ENCODE peak calls at places on chromosomes 2 and 18, in four cellular contexts. I, J, K and C are unnamed samples.

GRCh38 chr2:9422321-9423099 is 818 bp downstream of the ITGB1BP1 start:
- DNase-seq in I (peak), J (peak), K (peak), C (peak)

GRCh38 chr2:222627764-222628163 is 28.1 kb downstream of the FARSB start:
- DNase-seq in I (no peak), J (no peak), K (no peak), C (no peak)

GRCh38 chr2:182715896-182716664 is at the start of gene DNAJC10:
- DNase-seq in I (peak), J (peak), K (peak), C (peak)

GRCh38 chr2:188119112-188119838 is 172.4 kb upstream of the GULP1 start:
- DNase-seq in I (no peak), J (no peak), K (no peak), C (no peak)

GRCh38 chr2:148979919-148980277 is 58.6 kb upstream of the LYPD6B start:
- DNase-seq in I (no peak), J (no peak), K (no peak), C (no peak)

GRCh38 chr2:135951071-135951583 is 34.3 kb downstream of the DARS1 start:
- DNase-seq in I (no peak), J (no peak), K (no peak), C (no peak)

GRCh38 chr2:19124135-19124534 is 234.3 kb downstream of the OSR1 start:
- DNase-seq in I (no peak), J (no peak), K (no peak), C (no peak)

GRCh38 chr2:239197146-239197545 is 203.7 kb downstream of the HDAC4 start:
- DNase-seq in I (no peak), J (no peak), K (no peak), C (no peak)

GRCh38 chr18:26804474-26804873 is 61.0 kb downstream of the AQP4 start:
- DNase-seq in I (no peak), J (peak), K (no peak), C (peak)

GRCh38 chr2:235191933-235192332 is 240.1 kb downstream of the SH3BP4 start:
- DNase-seq in I (no peak), J (no peak), K (no peak), C (no peak)

GRCh38 chr2:20438334-20439192 is 8.3 kb upstream of the RHOB start:
- DNase-seq in I (no peak), J (no peak), K (peak), C (no peak)

GRCh38 chr18:13424377-13424776 is 205.8 kb downstream of the LDLRAD4 start:
- DNase-seq in I (no peak), J (no peak), K (no peak), C (no peak)

GRCh38 chr2:85890522-85891176 is 1.9 kb upstream of the ST3GAL5 start:
- DNase-seq in I (peak), J (no peak), K (no peak), C (no peak)

DNA sequence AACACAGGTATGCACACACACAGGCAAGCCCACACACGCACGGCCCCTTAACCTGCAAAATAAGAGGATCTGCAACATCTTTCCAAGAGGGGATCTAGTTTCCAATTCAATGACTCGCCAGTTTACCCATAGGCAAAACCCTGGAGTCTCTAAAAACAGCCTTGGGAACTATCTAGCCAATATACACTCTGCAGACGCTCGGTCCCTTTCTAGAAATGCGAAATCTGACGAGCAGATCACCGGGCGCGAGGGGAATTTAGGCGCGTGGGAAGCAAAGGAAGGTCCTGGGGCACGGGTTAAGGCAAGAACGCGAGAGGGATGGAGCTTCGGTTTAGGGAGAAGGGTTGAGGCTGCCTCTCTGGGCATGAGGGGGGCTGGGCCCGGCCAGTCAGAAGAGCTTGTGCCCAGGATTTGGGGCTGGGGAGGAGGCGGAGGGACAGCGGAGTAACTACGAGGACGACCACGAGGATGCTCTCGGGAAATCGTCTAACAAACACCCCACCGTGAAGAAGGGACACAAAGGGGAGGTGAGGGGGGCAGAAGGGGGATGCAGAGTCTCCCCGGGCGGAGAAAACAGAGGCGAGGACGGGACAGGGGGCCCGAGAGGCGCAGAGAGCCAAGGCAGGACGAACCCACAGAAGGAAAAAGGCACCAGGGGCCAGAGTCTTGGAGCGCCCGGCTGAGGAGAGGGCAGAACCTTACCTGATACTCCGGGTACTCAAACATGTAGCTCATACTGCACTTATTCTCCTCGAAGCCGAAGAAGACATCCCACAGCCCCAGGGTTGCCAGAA is 542 bp downstream of the PGAP1 start:
- DNase-seq in I (peak), J (peak), K (peak), C (peak)
- TF ChIP-seq SP1 in I (no peak), J (peak), K (no peak), C (no peak)

DNA sequence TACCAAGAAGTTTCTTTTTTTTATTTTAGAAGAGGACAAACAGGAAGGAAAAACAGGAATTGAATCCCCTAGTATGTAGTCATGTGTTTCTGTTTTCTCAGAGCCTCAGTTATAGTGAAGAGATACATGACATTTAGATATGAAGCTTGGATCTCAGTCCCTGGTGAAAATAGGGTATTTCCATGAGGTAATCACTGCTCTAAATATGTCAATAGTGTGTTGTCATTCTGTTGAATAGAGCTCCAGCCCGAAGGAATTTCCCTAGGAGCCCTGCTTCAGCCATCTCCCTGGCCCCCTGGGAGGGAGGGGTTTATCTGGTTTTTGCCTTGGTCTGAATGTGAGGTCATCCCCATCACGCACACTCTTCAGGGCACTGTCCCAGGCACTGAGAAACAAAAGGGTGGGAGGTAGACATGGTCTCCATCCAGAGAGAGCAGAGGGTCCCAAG is 47.1 kb upstream of the REL start:
- DNase-seq in I (no peak), J (no peak), K (no peak), C (no peak)
- TF ChIP-seq ELF4 in I (no peak), J (no peak), K (no peak), C (no peak)

GRCh38 chr2:207676827-207677354 is 34.5 kb upstream of the CCNYL1 start:
- DNase-seq in I (peak), J (no peak), K (peak), C (no peak)
- TF ChIP-seq SP1 in I (no peak), J (no peak), K (no peak), C (no peak)

GRCh38 chr2:115739574-115739973 is 1297.1 kb downstream of the DPP10 start:
- DNase-seq in I (no peak), J (peak), K (no peak), C (no peak)

GRCh38 chr2:115733190-115733775 is 1290.8 kb downstream of the DPP10 start:
- DNase-seq in I (no peak), J (no peak), K (no peak), C (no peak)

DNA sequence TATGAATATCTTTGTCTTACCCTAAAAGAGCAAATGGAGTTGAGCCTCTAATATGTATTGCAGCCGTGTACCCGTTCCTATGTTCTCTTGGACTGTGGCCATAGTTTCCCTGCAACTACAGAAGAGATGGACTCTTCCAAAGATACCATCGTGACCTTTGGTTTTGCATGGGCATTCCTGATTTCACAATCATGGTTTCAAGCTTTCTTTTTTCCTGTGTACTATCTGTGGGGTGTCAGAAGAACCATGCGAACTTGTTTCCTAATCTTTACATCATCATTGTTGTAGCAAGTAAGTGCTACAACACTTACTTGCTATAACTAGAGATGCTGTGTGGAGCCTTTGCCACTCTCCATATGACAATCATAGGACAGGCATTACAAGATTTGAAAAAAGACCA is 1295.7 kb downstream of the DPP10 start:
- DNase-seq in I (no peak), J (no peak), K (no peak), C (no peak)
- TF ChIP-seq ELF4 in I (no peak), J (no peak), K (no peak), C (no peak)

GRCh38 chr2:666441-666840 is 10.8 kb downstream of the TMEM18 start:
- DNase-seq in I (no peak), J (no peak), K (no peak), C (no peak)
- TF ChIP-seq SP1 in I (no peak), J (no peak), K (no peak), C (no peak)

DNA sequence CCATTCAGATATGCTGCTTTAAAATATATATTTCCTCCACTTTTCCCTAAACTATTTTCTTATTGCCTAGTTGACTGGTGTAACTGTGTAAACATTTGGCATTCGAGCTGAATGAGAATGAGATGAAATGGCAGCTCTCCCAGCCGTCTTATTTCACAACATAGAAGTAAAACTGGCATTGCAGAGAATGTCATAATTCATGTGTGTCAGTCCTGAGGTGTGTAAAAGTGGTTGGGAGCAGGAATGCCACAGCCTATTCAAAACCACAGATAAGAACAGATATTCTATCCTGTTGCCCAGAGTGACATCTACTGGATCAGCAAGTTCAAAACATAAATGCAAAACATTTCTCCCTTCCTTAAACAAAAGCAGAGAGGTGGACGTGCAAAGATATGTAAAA is 565.5 kb upstream of the CHAC2 start:
- DNase-seq in I (no peak), J (no peak), K (peak), C (no peak)
- TF ChIP-seq ELF4 in I (no peak), J (no peak), K (no peak), C (no peak)

GRCh38 chr2:196331143-196331542 is 159.8 kb upstream of the STK17B start:
- DNase-seq in I (peak), J (no peak), K (no peak), C (no peak)
- TF ChIP-seq SP1 in I (no peak), J (no peak), K (no peak), C (no peak)